ENCODE peak calls at places on chromosomes 11 and 22, in five cellular contexts. W is NCI-H2029, A is HuH-7, F is H1, I is GM04503. K is an unnamed sample.

GRCh38 chr11:113681711-113682410 is 24.2 kb downstream of the TMPRSS5 start:
- DNase-seq in A (no peak), W (no peak), F (no peak), I (no peak), K (no peak)

GRCh38 chr22:50305658-50306566 is 1.5 kb downstream of the PLXNB2 start:
- DNase-seq in A (no peak), I (peak), F (no peak), W (peak), K (no peak)

GRCh38 chr22:29641781-29642355 is 38.4 kb downstream of the NF2 start:
- DNase-seq in I (no peak), W (no peak), A (no peak), F (no peak), K (no peak)

GRCh38 chr11:1503708-1504104 is 17.1 kb upstream of the MOB2 start:
- DNase-seq in W (no peak), F (no peak), I (no peak), A (no peak), K (no peak)

GRCh38 chr11:73152086-73152853 is 10.2 kb upstream of the FCHSD2 start:
- DNase-seq in A (no peak), I (no peak), F (no peak), W (no peak), K (no peak)

GRCh38 chr11:71977743-71978418 is 20.8 kb upstream of the IL18BP start:
- DNase-seq in W (peak), A (peak), I (no peak), F (no peak), K (peak)

GRCh38 chr11:78952866-78953265 is 378.2 kb upstream of the NARS2 start:
- DNase-seq in A (no peak), W (no peak), F (no peak), I (no peak), K (no peak)

GRCh38 chr11:133946541-133947297 is 10.0 kb downstream of the IGSF9B start:
- DNase-seq in A (no peak), F (no peak), W (peak), I (no peak), K (peak)

GRCh38 chr11:125935629-125936199 is 10.1 kb upstream of the VSIG10L2 start:
- DNase-seq in W (no peak), A (no peak), F (no peak), I (no peak), K (no peak)

GRCh38 chr22:31248138-31248745 is 36.1 kb downstream of the LIMK2 start:
- DNase-seq in W (no peak), A (no peak), F (peak), I (peak), K (peak)

GRCh38 chr11:134913391-134913790 is 501.3 kb upstream of the B3GAT1 start:
- DNase-seq in F (no peak), I (no peak), A (no peak), W (no peak), K (no peak)

GRCh38 chr11:75858613-75859012 is 43.6 kb downstream of the UVRAG start:
- DNase-seq in I (peak), A (no peak), F (no peak), W (no peak), K (no peak)

GRCh38 chr11:73866586-73866996 is 10.1 kb downstream of the COA4 start:
- DNase-seq in F (no peak), A (no peak), W (no peak), I (peak), K (no peak)

GRCh38 chr11:9357041-9357440 is 27.4 kb upstream of the IPO7 start:
- DNase-seq in F (no peak), A (no peak), I (no peak), W (no peak), K (no peak)

GRCh38 chr11:3186166-3186953 is 21.2 kb upstream of the OSBPL5 start:
- DNase-seq in W (no peak), F (no peak), I (no peak), A (no peak), K (no peak)

GRCh38 chr11:73326929-73327811 is 19.1 kb downstream of the ARHGEF17 start:
- DNase-seq in F (no peak), W (no peak), A (no peak), I (no peak), K (no peak)

GRCh38 chr11:60719406-60719805 is 5.1 kb upstream of the MS4A18 start:
- DNase-seq in A (no peak), W (no peak), F (no peak), I (no peak), K (no peak)

GRCh38 chr11:2382927-2383822 is 6.1 kb downstream of the CD81 start:
- DNase-seq in F (no peak), A (no peak), W (no peak), I (no peak), K (no peak)

GRCh38 chr22:27004434-27004833 is 347.0 kb downstream of the MIAT start:
- DNase-seq in F (no peak), W (no peak), I (no peak), A (no peak), K (no peak)

GRCh38 chr11:61912991-61913698 is 4.2 kb downstream of the RAB3IL1 start:
- DNase-seq in W (no peak), F (no peak), I (no peak), A (peak), K (no peak)

GRCh38 chr22:41308054-41308453 is 6.7 kb downstream of the ZC3H7B start:
- DNase-seq in A (no peak), W (no peak), I (peak), F (no peak), K (no peak)

GRCh38 chr11:2268911-2269600 is 1.3 kb downstream of the ASCL2 start:
- DNase-seq in F (no peak), A (peak), I (no peak), W (no peak), K (peak)

GRCh38 chr11:20611445-20611844 is 12.0 kb downstream of the SLC6A5 start:
- DNase-seq in I (no peak), A (no peak), W (no peak), F (no peak), K (no peak)

GRCh38 chr11:118283756-118284350 is 19.8 kb upstream of the MPZL2 start:
- DNase-seq in F (no peak), A (no peak), W (no peak), I (no peak), K (no peak)

GRCh38 chr11:75503531-75504099 is 22.1 kb downstream of the GDPD5 start:
- DNase-seq in I (no peak), F (no peak), W (no peak), A (no peak), K (no peak)

GRCh38 chr11:126197277-126197939 is 14.0 kb downstream of the RPUSD4 start:
- DNase-seq in W (no peak), A (no peak), F (no peak), I (no peak), K (no peak)

GRCh38 chr11:69257838-69258658 is 35.9 kb upstream of the MYEOV start:
- DNase-seq in W (no peak), I (no peak), A (no peak), F (peak), K (no peak)

GRCh38 chr22:41564563-41564962 is 3.8 kb downstream of the CSDC2 start:
- DNase-seq in I (no peak), A (no peak), F (no peak), W (no peak), K (no peak)

GRCh38 chr11:126485021-126485781 is 129.7 kb downstream of the ST3GAL4 start:
- DNase-seq in I (peak), F (no peak), A (no peak), W (no peak), K (no peak)

GRCh38 chr11:104332110-104332509 is 168.2 kb upstream of the PDGFD start:
- DNase-seq in A (peak), I (no peak), F (peak), W (no peak), K (no peak)

GRCh38 chr11:47233051-47233450 is 15.6 kb downstream of the ACP2 start:
- DNase-seq in F (no peak), I (no peak), W (no peak), A (no peak), K (no peak)

GRCh38 chr22:42188808-42189447 is 58.3 kb upstream of the CYP2D6 start:
- DNase-seq in I (no peak), W (no peak), F (no peak), A (no peak), K (no peak)

GRCh38 chr22:36374603-36375024 is 13.2 kb downstream of the MYH9 start:
- DNase-seq in I (no peak), A (no peak), W (no peak), F (no peak), K (no peak)

GRCh38 chr11:6219359-6219758 is 14.0 kb downstream of the C11orf42 start:
- DNase-seq in I (peak), F (no peak), A (no peak), W (no peak), K (no peak)

GRCh38 chr11:1478544-1478943 is 8.0 kb downstream of the MOB2 start:
- DNase-seq in A (no peak), W (no peak), I (no peak), F (no peak), K (no peak)

GRCh38 chr22:30601464-30601863 is 5.5 kb upstream of the TCN2 start:
- DNase-seq in W (no peak), A (no peak), F (no peak), I (no peak), K (no peak)

GRCh38 chr22:48825802-48826520 is 1001.7 kb downstream of the BRD1 start:
- DNase-seq in I (no peak), W (no peak), A (no peak), F (no peak), K (no peak)

GRCh38 chr22:26367402-26368245 is 61.4 kb upstream of the ASPHD2 start:
- DNase-seq in F (no peak), A (peak), W (peak), I (no peak), K (peak)

GRCh38 chr22:21942407-21942895 is 10.2 kb downstream of the PPM1F start:
- DNase-seq in F (no peak), W (no peak), I (peak), A (no peak), K (no peak)

K was measured in T-helper 9 cell.